ENCODE peak calls at places on chromosomes 3 and 15, in nine cellular contexts. One of them, this sample, is unnamed.

GRCh38 chr3:114525278-114525677 is 231.4 kb downstream of the TIGIT start:
- DNase-seq in fibroblast of mammary gland: no peak
- DNase-seq in testis: no peak
- DNase-seq in PC-9: no peak
- DNase-seq in left ventricle myocardium inferior: no peak
- DNase-seq in fibroblast of lung: peak
- DNase-seq in lower lobe of right lung: no peak
- DNase-seq in fibroblast of pulmonary artery: no peak
- DNase-seq in psoas muscle: no peak
- DNase-seq in this sample: no peak

GRCh38 chr15:74816624-74817369 is 4.2 kb downstream of the LMAN1L start:
- DNase-seq in fibroblast of mammary gland: no peak
- DNase-seq in fibroblast of lung: no peak
- DNase-seq in left ventricle myocardium inferior: no peak
- DNase-seq in testis: no peak
- DNase-seq in fibroblast of pulmonary artery: no peak
- DNase-seq in PC-9: no peak
- DNase-seq in lower lobe of right lung: no peak
- DNase-seq in psoas muscle: no peak
- DNase-seq in this sample: no peak

GRCh38 chr3:157282261-157283191 is 122.6 kb upstream of the CCNL1 start:
- DNase-seq in fibroblast of mammary gland: peak
- DNase-seq in fibroblast of pulmonary artery: peak
- DNase-seq in left ventricle myocardium inferior: no peak
- DNase-seq in testis: no peak
- DNase-seq in psoas muscle: peak
- DNase-seq in fibroblast of lung: peak
- DNase-seq in PC-9: peak
- DNase-seq in lower lobe of right lung: no peak
- DNase-seq in this sample: peak

GRCh38 chr15:58842713-58843396 is 71.8 kb downstream of the MINDY2 start:
- DNase-seq in testis: no peak
- DNase-seq in fibroblast of pulmonary artery: no peak
- DNase-seq in PC-9: no peak
- DNase-seq in lower lobe of right lung: no peak
- DNase-seq in fibroblast of mammary gland: no peak
- DNase-seq in left ventricle myocardium inferior: no peak
- DNase-seq in psoas muscle: no peak
- DNase-seq in fibroblast of lung: no peak
- DNase-seq in this sample: no peak

GRCh38 chr3:30418443-30418842 is 188.0 kb upstream of the TGFBR2 start:
- DNase-seq in PC-9: no peak
- DNase-seq in testis: no peak
- DNase-seq in psoas muscle: no peak
- DNase-seq in fibroblast of pulmonary artery: no peak
- DNase-seq in fibroblast of lung: no peak
- DNase-seq in lower lobe of right lung: no peak
- DNase-seq in left ventricle myocardium inferior: no peak
- DNase-seq in fibroblast of mammary gland: peak
- DNase-seq in this sample: no peak

GRCh38 chr3:108388136-108389132 is 92.1 kb downstream of the HHLA2 start:
- DNase-seq in left ventricle myocardium inferior: no peak
- DNase-seq in fibroblast of lung: no peak
- DNase-seq in lower lobe of right lung: no peak
- DNase-seq in psoas muscle: no peak
- DNase-seq in testis: no peak
- DNase-seq in PC-9: no peak
- DNase-seq in fibroblast of mammary gland: no peak
- DNase-seq in fibroblast of pulmonary artery: no peak
- DNase-seq in this sample: no peak

GRCh38 chr3:150194957-150195356 is 213.1 kb upstream of the TSC22D2 start:
- DNase-seq in testis: no peak
- DNase-seq in fibroblast of pulmonary artery: no peak
- DNase-seq in fibroblast of lung: no peak
- DNase-seq in lower lobe of right lung: no peak
- DNase-seq in PC-9: no peak
- DNase-seq in fibroblast of mammary gland: no peak
- DNase-seq in left ventricle myocardium inferior: no peak
- DNase-seq in psoas muscle: no peak
- DNase-seq in this sample: no peak

GRCh38 chr3:96814581-96815567 is at the start of gene EPHA6:
- DNase-seq in fibroblast of pulmonary artery: no peak
- DNase-seq in left ventricle myocardium inferior: no peak
- DNase-seq in lower lobe of right lung: no peak
- DNase-seq in psoas muscle: peak
- DNase-seq in PC-9: no peak
- DNase-seq in fibroblast of mammary gland: no peak
- DNase-seq in fibroblast of lung: no peak
- DNase-seq in testis: no peak
- DNase-seq in this sample: peak

GRCh38 chr3:126081618-126082333 is 2.1 kb downstream of the SLC41A3 start:
- DNase-seq in lower lobe of right lung: no peak
- DNase-seq in psoas muscle: peak
- DNase-seq in PC-9: peak
- DNase-seq in fibroblast of pulmonary artery: peak
- DNase-seq in fibroblast of lung: peak
- DNase-seq in testis: peak
- DNase-seq in left ventricle myocardium inferior: no peak
- DNase-seq in fibroblast of mammary gland: peak
- DNase-seq in this sample: peak

GRCh38 chr3:144586382-144586781 is 614.8 kb downstream of the DIPK2A start:
- DNase-seq in fibroblast of mammary gland: peak
- DNase-seq in lower lobe of right lung: no peak
- DNase-seq in PC-9: no peak
- DNase-seq in testis: no peak
- DNase-seq in fibroblast of pulmonary artery: peak
- DNase-seq in left ventricle myocardium inferior: no peak
- DNase-seq in psoas muscle: no peak
- DNase-seq in fibroblast of lung: peak
- DNase-seq in this sample: peak

GRCh38 chr15:96551196-96551595 is 220.7 kb downstream of the NR2F2 start:
- DNase-seq in fibroblast of mammary gland: peak
- DNase-seq in left ventricle myocardium inferior: no peak
- DNase-seq in PC-9: no peak
- DNase-seq in fibroblast of lung: no peak
- DNase-seq in testis: no peak
- DNase-seq in fibroblast of pulmonary artery: no peak
- DNase-seq in psoas muscle: no peak
- DNase-seq in lower lobe of right lung: no peak
- DNase-seq in this sample: no peak

GRCh38 chr15:96207377-96208006 is 123.0 kb upstream of the NR2F2 start:
- DNase-seq in lower lobe of right lung: no peak
- DNase-seq in left ventricle myocardium inferior: no peak
- DNase-seq in testis: no peak
- DNase-seq in fibroblast of lung: no peak
- DNase-seq in psoas muscle: no peak
- DNase-seq in fibroblast of pulmonary artery: no peak
- DNase-seq in PC-9: no peak
- DNase-seq in fibroblast of mammary gland: no peak
- DNase-seq in this sample: peak

GRCh38 chr15:64001148-64001547 is 45.1 kb downstream of the DAPK2 start:
- DNase-seq in left ventricle myocardium inferior: no peak
- DNase-seq in fibroblast of mammary gland: no peak
- DNase-seq in fibroblast of pulmonary artery: no peak
- DNase-seq in fibroblast of lung: no peak
- DNase-seq in testis: no peak
- DNase-seq in PC-9: no peak
- DNase-seq in lower lobe of right lung: no peak
- DNase-seq in psoas muscle: no peak
- DNase-seq in this sample: no peak

GRCh38 chr3:98565237-98565643 is 28.2 kb downstream of the CPOX start:
- DNase-seq in PC-9: peak
- DNase-seq in left ventricle myocardium inferior: no peak
- DNase-seq in testis: no peak
- DNase-seq in psoas muscle: no peak
- DNase-seq in lower lobe of right lung: no peak
- DNase-seq in fibroblast of mammary gland: no peak
- DNase-seq in fibroblast of pulmonary artery: no peak
- DNase-seq in fibroblast of lung: no peak
- DNase-seq in this sample: peak

GRCh38 chr3:42764115-42764514 is 8.9 kb downstream of the CCDC13 start:
- DNase-seq in lower lobe of right lung: no peak
- DNase-seq in PC-9: peak
- DNase-seq in fibroblast of mammary gland: no peak
- DNase-seq in fibroblast of pulmonary artery: no peak
- DNase-seq in fibroblast of lung: no peak
- DNase-seq in psoas muscle: no peak
- DNase-seq in left ventricle myocardium inferior: no peak
- DNase-seq in testis: no peak
- DNase-seq in this sample: no peak

GRCh38 chr3:136498919-136499447 is 248.8 kb downstream of the PCCB start:
- DNase-seq in left ventricle myocardium inferior: no peak
- DNase-seq in fibroblast of lung: no peak
- DNase-seq in fibroblast of pulmonary artery: no peak
- DNase-seq in psoas muscle: no peak
- DNase-seq in lower lobe of right lung: no peak
- DNase-seq in PC-9: no peak
- DNase-seq in fibroblast of mammary gland: no peak
- DNase-seq in testis: no peak
- DNase-seq in this sample: no peak

GRCh38 chr3:27715863-27716262 is 6.3 kb downstream of the EOMES start:
- DNase-seq in fibroblast of pulmonary artery: no peak
- DNase-seq in fibroblast of lung: peak
- DNase-seq in fibroblast of mammary gland: no peak
- DNase-seq in PC-9: no peak
- DNase-seq in testis: no peak
- DNase-seq in psoas muscle: no peak
- DNase-seq in left ventricle myocardium inferior: no peak
- DNase-seq in lower lobe of right lung: no peak
- DNase-seq in this sample: no peak

GRCh38 chr3:39143051-39143885 is 10.1 kb downstream of the CSRNP1 start:
- DNase-seq in fibroblast of pulmonary artery: no peak
- DNase-seq in fibroblast of mammary gland: no peak
- DNase-seq in psoas muscle: peak
- DNase-seq in fibroblast of lung: no peak
- DNase-seq in PC-9: no peak
- DNase-seq in lower lobe of right lung: no peak
- DNase-seq in left ventricle myocardium inferior: no peak
- DNase-seq in testis: no peak
- DNase-seq in this sample: no peak

DNA sequence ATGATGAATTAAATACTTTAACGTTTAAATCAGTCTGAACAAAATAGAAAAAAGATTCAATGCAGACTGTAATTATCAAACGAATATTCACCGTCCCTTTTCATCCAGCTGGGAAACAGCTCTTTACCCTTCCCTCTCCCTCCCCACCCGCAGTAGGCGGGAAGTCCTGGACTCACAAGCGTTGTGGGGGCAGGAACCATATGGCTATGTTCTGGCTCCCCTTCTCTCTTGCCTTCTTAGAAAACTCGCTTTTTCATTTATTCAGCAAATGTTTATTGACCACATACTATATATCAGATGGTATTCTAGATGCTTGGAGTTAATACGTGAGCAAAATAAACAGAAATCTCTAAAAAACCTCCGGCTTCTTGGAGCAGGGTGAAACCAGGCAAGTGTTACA is 715 bp upstream of the SCAPER start:
- DNase-seq in fibroblast of lung: no peak
- DNase-seq in fibroblast of pulmonary artery: no peak
- DNase-seq in psoas muscle: no peak
- DNase-seq in PC-9: no peak
- DNase-seq in left ventricle myocardium inferior: no peak
- DNase-seq in fibroblast of mammary gland: peak
- DNase-seq in testis: no peak
- DNase-seq in lower lobe of right lung: no peak
- DNase-seq in this sample: no peak
- H3K4me3 ChIP-seq in fibroblast of lung: peak
- H3K4me3 ChIP-seq in fibroblast of pulmonary artery: peak
- H3K4me3 ChIP-seq in psoas muscle: peak
- H3K4me3 ChIP-seq in PC-9: peak
- H3K4me3 ChIP-seq in left ventricle myocardium inferior: peak
- H3K4me3 ChIP-seq in fibroblast of mammary gland: no peak
- H3K4me3 ChIP-seq in testis: peak
- H3K4me3 ChIP-seq in lower lobe of right lung: peak
- H3K4me3 ChIP-seq in this sample: peak

GRCh38 chr3:116947809-116948208 is 238.2 kb downstream of the TUSC7 start:
- DNase-seq in lower lobe of right lung: no peak
- DNase-seq in left ventricle myocardium inferior: no peak
- DNase-seq in PC-9: no peak
- DNase-seq in psoas muscle: no peak
- DNase-seq in testis: no peak
- DNase-seq in fibroblast of mammary gland: no peak
- DNase-seq in fibroblast of pulmonary artery: no peak
- DNase-seq in fibroblast of lung: no peak
- DNase-seq in this sample: no peak
- H3K4me3 ChIP-seq in lower lobe of right lung: no peak
- H3K4me3 ChIP-seq in left ventricle myocardium inferior: no peak
- H3K4me3 ChIP-seq in PC-9: no peak
- H3K4me3 ChIP-seq in psoas muscle: no peak
- H3K4me3 ChIP-seq in testis: no peak
- H3K4me3 ChIP-seq in fibroblast of mammary gland: no peak
- H3K4me3 ChIP-seq in fibroblast of pulmonary artery: no peak
- H3K4me3 ChIP-seq in fibroblast of lung: no peak
- H3K4me3 ChIP-seq in this sample: no peak

DNA sequence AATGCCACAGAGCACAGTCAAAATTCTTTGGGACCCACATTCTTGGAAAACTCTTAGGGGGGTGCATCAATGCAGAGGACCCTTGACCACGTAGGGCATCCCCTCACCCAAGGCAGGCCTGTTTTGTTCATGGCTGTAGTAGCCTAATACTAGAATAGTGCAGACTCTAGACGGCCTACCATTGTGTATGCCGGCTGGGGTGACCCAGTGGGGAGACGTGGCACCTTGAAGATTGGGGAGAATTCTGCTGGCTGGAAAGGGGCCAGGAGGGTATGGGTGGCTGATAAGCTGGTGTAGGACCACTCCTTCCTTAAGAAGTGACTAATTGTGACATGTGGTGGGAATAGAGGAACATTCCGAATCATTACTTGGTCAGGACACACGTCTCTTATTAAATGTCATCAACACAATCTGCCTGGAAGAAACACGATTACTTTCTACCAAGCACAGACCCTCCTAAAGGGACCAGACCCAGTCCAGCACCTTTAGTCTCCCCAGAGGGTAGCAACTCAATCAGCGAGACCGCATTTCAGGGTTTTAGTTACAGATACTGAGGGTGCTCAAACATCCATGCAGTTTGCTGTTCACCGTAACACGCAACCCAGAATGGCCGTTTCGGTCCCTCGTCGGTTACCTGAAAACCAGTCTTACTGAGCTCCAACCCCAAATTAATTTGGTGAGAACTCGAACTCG is 1.8 kb upstream of the KLF13 start:
- DNase-seq in fibroblast of mammary gland: no peak
- DNase-seq in left ventricle myocardium inferior: no peak
- DNase-seq in lower lobe of right lung: no peak
- DNase-seq in testis: no peak
- DNase-seq in fibroblast of pulmonary artery: no peak
- DNase-seq in PC-9: no peak
- DNase-seq in fibroblast of lung: no peak
- DNase-seq in psoas muscle: no peak
- DNase-seq in this sample: no peak
- H3K4me3 ChIP-seq in fibroblast of mammary gland: peak
- H3K4me3 ChIP-seq in left ventricle myocardium inferior: peak
- H3K4me3 ChIP-seq in lower lobe of right lung: peak
- H3K4me3 ChIP-seq in testis: peak
- H3K4me3 ChIP-seq in fibroblast of pulmonary artery: peak
- H3K4me3 ChIP-seq in PC-9: no peak
- H3K4me3 ChIP-seq in fibroblast of lung: peak
- H3K4me3 ChIP-seq in psoas muscle: peak
- H3K4me3 ChIP-seq in this sample: peak

GRCh38 chr15:71888797-71889196 is 78.4 kb downstream of the NR2E3 start:
- DNase-seq in fibroblast of pulmonary artery: no peak
- DNase-seq in fibroblast of mammary gland: no peak
- DNase-seq in lower lobe of right lung: no peak
- DNase-seq in psoas muscle: no peak
- DNase-seq in left ventricle myocardium inferior: no peak
- DNase-seq in PC-9: no peak
- DNase-seq in testis: no peak
- DNase-seq in fibroblast of lung: no peak
- DNase-seq in this sample: no peak
- H3K4me3 ChIP-seq in fibroblast of pulmonary artery: no peak
- H3K4me3 ChIP-seq in fibroblast of mammary gland: no peak
- H3K4me3 ChIP-seq in lower lobe of right lung: no peak
- H3K4me3 ChIP-seq in psoas muscle: no peak
- H3K4me3 ChIP-seq in left ventricle myocardium inferior: no peak
- H3K4me3 ChIP-seq in PC-9: no peak
- H3K4me3 ChIP-seq in testis: no peak
- H3K4me3 ChIP-seq in fibroblast of lung: no peak
- H3K4me3 ChIP-seq in this sample: no peak